ENCODE peak calls at places on chromosome 16, in seven cellular contexts. B is NCI-H1930, N is NAMALWA, S is HT1080, D is omental fat pad, G is ovary, O is GM13977. K is an unnamed sample.
A peak's percentile ranks its signal among the peaks of the same experiment; 100 is the strongest.

GRCh38 chr16:55559233-55559632 is 7.3 kb upstream of the CAPNS2 start:
- DNase-seq in N (no peak), D (no peak), B (no peak), G (no peak), S (peak; percentile 18), O (no peak), K (no peak)

GRCh38 chr16:70520612-70521297 is 2.6 kb downstream of the COG4 start:
- DNase-seq in G (no peak), D (no peak), N (no peak), S (peak; percentile 80), B (no peak), O (peak; percentile 49), K (peak; percentile 77)

GRCh38 chr16:66935319-66936011 is at the start of gene CES2:
- DNase-seq in G (peak; percentile 60), S (peak; percentile 22), N (no peak), B (no peak), D (no peak), O (no peak), K (no peak)

GRCh38 chr16:9297437-9298113 is 206.1 kb downstream of the HAPSTR1 start:
- DNase-seq in G (peak; percentile 30), O (peak; percentile 10), N (peak; percentile 16), S (peak; percentile 32), D (no peak), B (peak; percentile 49), K (no peak)

GRCh38 chr16:79595261-79595660 is 5.3 kb downstream of the MAF start:
- DNase-seq in N (no peak), O (no peak), G (no peak), S (no peak), D (no peak), B (no peak), K (no peak)

GRCh38 chr16:31480851-31481250 is 2.1 kb upstream of the SLC5A2 start:
- DNase-seq in N (no peak), B (no peak), G (peak; percentile 33), D (no peak), O (no peak), S (peak; percentile 5), K (no peak)

GRCh38 chr16:19432429-19432828 is 14.7 kb downstream of the TMC5 start:
- DNase-seq in S (peak; percentile 15), G (no peak), D (no peak), O (no peak), B (no peak), N (no peak), K (no peak)

GRCh38 chr16:89393731-89394406 is 96.5 kb downstream of the ANKRD11 start:
- DNase-seq in G (no peak), S (no peak), D (no peak), B (no peak), N (no peak), O (no peak), K (no peak)

GRCh38 chr16:65988019-65988418 is 378.5 kb upstream of the CDH5 start:
- DNase-seq in D (no peak), N (no peak), S (no peak), G (peak; percentile 68), O (no peak), B (no peak), K (no peak)

GRCh38 chr16:11497851-11498289 is 88.8 kb downstream of the LITAF start:
- DNase-seq in D (no peak), O (no peak), N (no peak), G (peak; percentile 61), S (peak; percentile 86), B (no peak), K (no peak)

GRCh38 chr16:3498988-3499387 is 1.8 kb upstream of the CLUAP1 start:
- DNase-seq in S (no peak), N (no peak), O (no peak), B (no peak), G (peak; percentile 35), D (no peak), K (no peak)